ENCODE peak calls at places on chromosomes 3 and 15, in four cellular contexts. W, L, A and P are unnamed samples.
A peak's percentile ranks its signal among the peaks of the same experiment; 100 is the strongest.

GRCh38 chr15:86445750-86446149 is 366.1 kb downstream of the AGBL1 start:
- DNase-seq in W (no peak), L (no peak), A (no peak), P (peak; percentile 4)

GRCh38 chr3:136505676-136506075 is 246.5 kb downstream of the STAG1 start:
- DNase-seq in W (no peak), L (no peak), A (no peak), P (no peak)

GRCh38 chr3:63351159-63352007 is 73.3 kb downstream of the SYNPR start:
- DNase-seq in W (peak; percentile 17), L (peak; percentile 62), A (peak; percentile 64), P (peak; percentile 80)

GRCh38 chr3:31896643-31897433 is 84.2 kb downstream of the OSBPL10 start:
- DNase-seq in W (no peak), L (no peak), A (no peak), P (peak; percentile 46)

GRCh38 chr3:106184540-106185457 is 316.0 kb upstream of the CBLB start:
- DNase-seq in W (peak; percentile 49), L (no peak), A (no peak), P (no peak)

GRCh38 chr3:40841131-40841530 is 316.4 kb downstream of the ZNF621 start:
- DNase-seq in W (no peak), L (no peak), A (no peak), P (no peak)

GRCh38 chr3:156230291-156230900 is 110.0 kb downstream of the KCNAB1 start:
- DNase-seq in W (no peak), L (no peak), A (peak; percentile 72), P (no peak)

GRCh38 chr3:156769661-156770654 is 56.2 kb upstream of the LEKR1 start:
- DNase-seq in W (no peak), L (no peak), A (no peak), P (no peak)

GRCh38 chr3:53045784-53046170 is at the start of gene SFMBT1:
- DNase-seq in W (peak; percentile 29), L (peak; percentile 77), A (peak; percentile 75), P (peak; percentile 89)

GRCh38 chr15:35351059-35351458 is 194.9 kb downstream of the DPH6 start:
- DNase-seq in W (no peak), L (no peak), A (no peak), P (no peak)

GRCh38 chr3:27134165-27134796 is 234.9 kb downstream of the NEK10 start:
- DNase-seq in W (peak; percentile 47), L (peak; percentile 57), A (peak; percentile 63), P (peak; percentile 85)

GRCh38 chr3:53711387-53711786 is 134.8 kb downstream of the CHDH start:
- DNase-seq in W (no peak), L (no peak), A (no peak), P (no peak)

GRCh38 chr3:101854608-101855304 is 5.4 kb downstream of the NFKBIZ start:
- DNase-seq in W (no peak), L (peak; percentile 64), A (no peak), P (no peak)

GRCh38 chr3:178152010-178152409 is 384.2 kb upstream of the KCNMB2 start:
- DNase-seq in W (no peak), L (no peak), A (peak; percentile 39), P (no peak)

GRCh38 chr15:57662802-57663201 is 43.7 kb upstream of the POLR2M start:
- DNase-seq in W (no peak), L (no peak), A (peak; percentile 25), P (no peak)

GRCh38 chr3:150497956-150498355 is 48.3 kb downstream of the SERP1 start:
- DNase-seq in W (no peak), L (peak; percentile 25), A (no peak), P (no peak)

GRCh38 chr3:38131621-38132369 is 5.1 kb downstream of the ACAA1 start:
- DNase-seq in W (no peak), L (no peak), A (peak; percentile 14), P (peak; percentile 72)

GRCh38 chr15:101169457-101170071 is 82.3 kb downstream of the CHSY1 start:
- DNase-seq in W (no peak), L (no peak), A (no peak), P (no peak)